ENCODE peak calls at places on chromosome 13, in five cellular contexts. T is heart left ventricle, Q is HCT116, D is RWPE2, J is BE2C. V is an unnamed sample.

GRCh38 chr13:105327727-105328126 is 1207.7 kb downstream of the EFNB2 start:
- DNase-seq in T (no peak), Q (no peak), D (no peak), J (no peak), V (no peak)

GRCh38 chr13:32323912-32324311 is 8.6 kb downstream of the BRCA2 start:
- DNase-seq in T (no peak), Q (no peak), D (no peak), J (no peak), V (no peak)

GRCh38 chr13:110493161-110493593 is 68.3 kb downstream of the RAB20 start:
- DNase-seq in T (no peak), Q (no peak), D (no peak), J (no peak), V (no peak)

GRCh38 chr13:21670006-21670882 is 629 bp upstream of the FGF9 start:
- DNase-seq in T (peak; percentile 57), Q (no peak), D (no peak), J (peak; percentile 27), V (peak; percentile 60)

GRCh38 chr13:112831196-112831595 is 137.8 kb upstream of the MCF2L start:
- DNase-seq in T (no peak), Q (no peak), D (no peak), J (no peak), V (no peak)

GRCh38 chr13:87666826-87667225 is 4.3 kb upstream of the SLITRK5 start:
- DNase-seq in T (no peak), Q (no peak), D (no peak), J (no peak), V (no peak)

GRCh38 chr13:39273953-39274352 is 235.7 kb downstream of the NHLRC3 start:
- DNase-seq in T (no peak), Q (no peak), D (no peak), J (no peak), V (no peak)

GRCh38 chr13:50106559-50106958 is 91.3 kb downstream of the KCNRG start:
- DNase-seq in T (no peak), Q (no peak), D (no peak), J (no peak), V (no peak)

GRCh38 chr13:37109080-37109678 is 3.7 kb upstream of the CSNK1A1L start:
- DNase-seq in T (no peak), Q (no peak), D (no peak), J (no peak), V (no peak)

GRCh38 chr13:33129886-33130285 is 113.7 kb downstream of the KL start:
- DNase-seq in T (no peak), Q (no peak), D (no peak), J (no peak), V (no peak)

GRCh38 chr13:28438598-28439334 is 56.2 kb downstream of the FLT1 start:
- DNase-seq in T (no peak), Q (no peak), D (no peak), J (no peak), V (no peak)

GRCh38 chr13:110815471-110816204 is 99.2 kb downstream of the ANKRD10 start:
- DNase-seq in T (no peak), Q (no peak), D (no peak), J (no peak), V (no peak)

GRCh38 chr13:88461272-88462009 is 790.3 kb downstream of the SLITRK5 start:
- DNase-seq in T (no peak), Q (no peak), D (no peak), J (no peak), V (no peak)

GRCh38 chr13:112207124-112207523 is 140.2 kb downstream of the SOX1 start:
- DNase-seq in T (no peak), Q (no peak), D (no peak), J (no peak), V (no peak)

GRCh38 chr13:49071341-49071937 is 95.7 kb downstream of the FNDC3A start:
- DNase-seq in T (no peak), Q (no peak), D (no peak), J (no peak), V (no peak)

GRCh38 chr13:109254271-109254670 is 532.1 kb downstream of the IRS2 start:
- DNase-seq in T (no peak), Q (no peak), D (no peak), J (no peak), V (no peak)

GRCh38 chr13:29065142-29065541 is 245.0 kb downstream of the MTUS2 start:
- DNase-seq in T (no peak), Q (no peak), D (no peak), J (no peak), V (no peak)

GRCh38 chr13:30864352-30865130 is 41.5 kb upstream of the MEDAG start:
- DNase-seq in T (no peak), Q (no peak), D (no peak), J (no peak), V (no peak)

GRCh38 chr13:28532226-28533048 is 37.5 kb upstream of the FLT1 start:
- DNase-seq in T (peak; percentile 48), Q (no peak), D (no peak), J (peak; percentile 22), V (peak; percentile 80)

GRCh38 chr13:32669030-32669646 is 82.9 kb downstream of the PDS5B start:
- DNase-seq in T (no peak), Q (peak; percentile 28), D (no peak), J (peak; percentile 24), V (no peak)

GRCh38 chr13:51659276-51660127 is 75.2 kb downstream of the WDFY2 start:
- DNase-seq in T (no peak), Q (no peak), D (no peak), J (no peak), V (no peak)

GRCh38 chr13:49022472-49023144 is 46.9 kb downstream of the FNDC3A start:
- DNase-seq in T (no peak), Q (no peak), D (no peak), J (no peak), V (no peak)

GRCh38 chr13:40579535-40579934 is 86.9 kb downstream of the FOXO1 start:
- DNase-seq in T (no peak), Q (no peak), D (no peak), J (no peak), V (no peak)

GRCh38 chr13:40582531-40582930 is 83.9 kb downstream of the FOXO1 start:
- DNase-seq in T (no peak), Q (no peak), D (no peak), J (no peak), V (no peak)

GRCh38 chr13:40580566-40581276 is 85.7 kb downstream of the FOXO1 start:
- DNase-seq in T (no peak), Q (no peak), D (no peak), J (no peak), V (peak; percentile 61)

GRCh38 chr13:40583738-40584137 is 82.7 kb downstream of the FOXO1 start:
- DNase-seq in T (no peak), Q (no peak), D (no peak), J (no peak), V (no peak)

DNA sequence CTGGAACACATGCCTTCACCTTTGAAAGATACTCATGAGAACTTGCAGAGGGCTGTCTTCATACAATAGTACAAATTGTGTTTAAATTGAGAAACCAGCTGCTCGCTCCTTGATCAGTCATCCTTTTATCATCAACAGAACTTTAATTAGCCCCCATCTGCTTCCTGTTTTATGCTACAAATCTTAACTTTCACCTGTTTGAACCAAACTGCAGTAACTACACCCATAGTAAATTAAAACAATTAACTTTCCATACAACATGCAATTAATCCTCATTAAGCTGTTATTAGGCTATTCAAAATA is 85.2 kb downstream of the FOXO1 start:
- DNase-seq in T (no peak), Q (no peak), D (no peak), J (no peak), V (no peak)
- H3K4me1 ChIP-seq in T (peaks cover 57% of the 10 kb centered on the region), Q (no peaks in the 10 kb centered on the region), D (peaks cover 6% of the 10 kb centered on the region), J (no peaks in the 10 kb centered on the region), V (peaks cover 14% of the 10 kb centered on the region)

GRCh38 chr13:98060282-98060681 is 82.6 kb upstream of the FARP1 start:
- DNase-seq in T (no peak), Q (no peak), D (no peak), J (no peak), V (peak; percentile 57)

GRCh38 chr13:98054301-98054700 is 88.6 kb upstream of the FARP1 start:
- DNase-seq in T (no peak), Q (no peak), D (no peak), J (no peak), V (no peak)

GRCh38 chr13:98056839-98057410 is 86.0 kb upstream of the FARP1 start:
- DNase-seq in T (no peak), Q (no peak), D (no peak), J (no peak), V (no peak)

GRCh38 chr13:98055623-98056022 is 87.3 kb upstream of the FARP1 start:
- DNase-seq in T (no peak), Q (no peak), D (no peak), J (no peak), V (no peak)

DNA sequence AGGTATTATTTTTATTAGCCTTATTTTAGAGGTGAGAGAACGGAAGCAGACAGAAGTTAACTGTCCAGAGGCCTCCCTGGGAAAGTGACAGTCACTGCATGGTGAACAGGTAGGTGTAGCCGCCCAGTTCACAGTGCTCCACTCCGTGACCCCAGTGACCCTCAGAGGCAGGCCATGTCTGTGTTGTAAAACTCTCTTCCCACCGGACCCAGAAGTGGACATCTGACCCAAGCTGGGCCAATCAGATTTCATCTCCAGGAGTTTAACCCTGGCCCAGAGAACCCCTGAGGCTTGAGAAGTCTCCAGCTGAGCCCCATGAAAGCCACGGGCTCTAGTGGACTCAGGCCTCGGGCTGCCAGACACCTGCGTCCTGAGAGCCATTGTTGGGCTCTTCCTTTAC is 83.6 kb upstream of the FARP1 start:
- DNase-seq in T (no peak), Q (no peak), D (no peak), J (no peak), V (no peak)
- H3K27me3 ChIP-seq in T (no peaks in the 10 kb centered on the region), Q (no peaks in the 10 kb centered on the region), D (no peaks in the 10 kb centered on the region), J (no peaks in the 10 kb centered on the region), V (no peaks in the 10 kb centered on the region)

DNA sequence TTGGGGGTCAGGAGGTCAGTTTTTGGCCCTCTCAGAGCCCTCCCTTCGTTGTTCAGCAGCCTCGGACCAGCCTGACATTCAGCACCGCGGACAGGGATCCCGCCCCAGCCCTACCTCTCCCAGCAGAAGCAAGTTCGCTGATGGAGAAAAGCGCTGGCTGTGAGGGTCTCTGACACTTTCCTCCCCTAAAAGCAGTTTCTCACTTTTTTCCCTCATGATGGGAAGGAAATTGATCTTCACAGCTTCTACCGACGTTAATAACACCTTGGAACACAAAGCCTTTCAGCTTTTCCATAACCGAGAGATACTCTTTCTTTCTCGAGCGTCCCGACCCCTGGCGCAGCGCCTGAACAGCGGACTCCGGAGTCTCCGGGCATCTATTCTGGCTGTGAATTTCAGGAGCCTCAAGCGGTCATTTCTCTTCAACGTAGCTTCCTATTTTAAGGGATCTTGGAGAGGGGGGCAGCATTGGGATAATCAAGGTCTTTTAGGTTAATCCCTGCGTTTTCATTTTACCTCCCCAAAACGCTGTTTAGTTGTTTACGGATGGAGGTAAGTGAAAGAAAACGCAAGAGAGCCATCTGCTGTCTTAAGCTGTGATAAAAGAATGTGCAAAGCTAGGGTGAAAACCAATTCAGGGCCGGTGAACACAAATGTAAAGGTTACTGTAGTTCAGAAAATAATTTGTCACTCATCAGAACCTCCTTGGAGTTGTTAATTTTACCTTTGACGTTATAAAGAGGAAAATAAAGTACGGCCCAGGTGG is 467.2 kb downstream of the ITGBL1 start:
- DNase-seq in T (peak; percentile 34), Q (no peak), D (no peak), J (peak; percentile 29), V (peak; percentile 18)
- H3K4me3 ChIP-seq in T (peak overlapping the region; percentile 36), Q (no peak overlapping the region), D (no peak overlapping the region), J (peak overlapping the region; percentile 70), V (peak overlapping the region; percentile 18)

DNA sequence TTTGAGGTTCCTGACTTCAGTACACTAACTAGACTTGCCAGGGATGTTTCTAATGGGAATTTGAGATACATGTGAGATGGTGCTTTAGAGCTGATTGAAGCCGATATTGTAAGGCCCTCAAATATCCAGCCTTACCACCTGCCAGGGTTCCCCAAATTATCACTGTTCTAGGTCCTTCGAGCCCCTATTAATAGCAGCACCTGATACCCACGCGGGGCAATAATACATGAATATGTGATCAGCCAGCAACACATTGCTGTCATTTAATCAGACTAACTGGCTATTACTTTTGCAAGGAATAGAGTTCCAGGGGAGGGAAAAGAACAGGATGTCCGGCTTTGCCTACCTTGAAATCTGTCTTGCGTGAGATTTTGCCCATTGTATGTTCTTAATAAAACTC is 5.1 kb downstream of the RGCC start:
- DNase-seq in T (no peak), Q (no peak), D (no peak), J (no peak), V (no peak)
- H3K4me1 ChIP-seq in T (peaks cover 34% of the 10 kb centered on the region), Q (peaks cover 11% of the 10 kb centered on the region), D (peaks cover 6% of the 10 kb centered on the region), J (no peaks in the 10 kb centered on the region), V (peaks cover 6% of the 10 kb centered on the region)

V was measured in right cardiac atrium.